ENCODE peak calls at places on chromosomes 5 and 9, in nine cellular contexts. One of them, this sample, is unnamed. For H3K27me3 and H3K36me3, the result is how much of the 10 kb centered on the place peaks cover.

GRCh38 chr9:79809931-79810330 is 238.2 kb downstream of the TLE4 start:
- DNase-seq in right lobe of liver: no peak
- DNase-seq in mesendoderm: no peak
- DNase-seq in fibroblast of lung: peak
- DNase-seq in aorta: no peak
- DNase-seq in pancreas: no peak
- DNase-seq in ascending aorta: no peak
- DNase-seq in CD4-positive, alpha-beta memory T cell: no peak
- DNase-seq in brain microvascular endothelial cell: peak
- DNase-seq in this sample: no peak

GRCh38 chr9:126001581-126002225 is 254.5 kb downstream of the PBX3 start:
- DNase-seq in right lobe of liver: no peak
- DNase-seq in mesendoderm: no peak
- DNase-seq in fibroblast of lung: no peak
- DNase-seq in aorta: peak
- DNase-seq in pancreas: no peak
- DNase-seq in ascending aorta: no peak
- DNase-seq in CD4-positive, alpha-beta memory T cell: no peak
- DNase-seq in brain microvascular endothelial cell: no peak
- DNase-seq in this sample: no peak

GRCh38 chr9:73143606-73144328 is 7.9 kb upstream of the ANXA1 start:
- DNase-seq in right lobe of liver: no peak
- DNase-seq in mesendoderm: peak
- DNase-seq in fibroblast of lung: peak
- DNase-seq in aorta: no peak
- DNase-seq in pancreas: no peak
- DNase-seq in ascending aorta: no peak
- DNase-seq in CD4-positive, alpha-beta memory T cell: no peak
- DNase-seq in brain microvascular endothelial cell: peak
- DNase-seq in this sample: no peak

GRCh38 chr5:149517461-149518122 is 33.6 kb downstream of the CSNK1A1 start:
- DNase-seq in right lobe of liver: no peak
- DNase-seq in mesendoderm: no peak
- DNase-seq in fibroblast of lung: peak
- DNase-seq in aorta: no peak
- DNase-seq in pancreas: no peak
- DNase-seq in ascending aorta: no peak
- DNase-seq in CD4-positive, alpha-beta memory T cell: no peak
- DNase-seq in brain microvascular endothelial cell: no peak
- DNase-seq in this sample: no peak

GRCh38 chr9:93431498-93432105 is 19.9 kb upstream of the FAM120A start:
- DNase-seq in right lobe of liver: no peak
- DNase-seq in mesendoderm: no peak
- DNase-seq in fibroblast of lung: no peak
- DNase-seq in aorta: no peak
- DNase-seq in pancreas: no peak
- DNase-seq in ascending aorta: no peak
- DNase-seq in CD4-positive, alpha-beta memory T cell: no peak
- DNase-seq in brain microvascular endothelial cell: no peak
- DNase-seq in this sample: no peak

GRCh38 chr5:9903806-9904205 is 273.7 kb upstream of the TAS2R1 start:
- DNase-seq in right lobe of liver: no peak
- DNase-seq in mesendoderm: no peak
- DNase-seq in fibroblast of lung: peak
- DNase-seq in aorta: no peak
- DNase-seq in pancreas: no peak
- DNase-seq in ascending aorta: no peak
- DNase-seq in CD4-positive, alpha-beta memory T cell: no peak
- DNase-seq in brain microvascular endothelial cell: peak
- DNase-seq in this sample: no peak

GRCh38 chr5:14593326-14594036 is 11.9 kb downstream of the OTULINL start:
- DNase-seq in right lobe of liver: no peak
- DNase-seq in mesendoderm: no peak
- DNase-seq in fibroblast of lung: peak
- DNase-seq in aorta: no peak
- DNase-seq in pancreas: no peak
- DNase-seq in ascending aorta: no peak
- DNase-seq in CD4-positive, alpha-beta memory T cell: no peak
- DNase-seq in brain microvascular endothelial cell: peak
- DNase-seq in this sample: no peak

GRCh38 chr5:87829214-87829551 is 416.5 kb upstream of the CCNH start:
- DNase-seq in right lobe of liver: peak
- DNase-seq in mesendoderm: no peak
- DNase-seq in fibroblast of lung: peak
- DNase-seq in aorta: peak
- DNase-seq in pancreas: peak
- DNase-seq in ascending aorta: no peak
- DNase-seq in CD4-positive, alpha-beta memory T cell: no peak
- DNase-seq in brain microvascular endothelial cell: peak
- DNase-seq in this sample: peak

GRCh38 chr5:100791376-100791775 is 111.7 kb downstream of the ST8SIA4 start:
- DNase-seq in right lobe of liver: no peak
- DNase-seq in mesendoderm: no peak
- DNase-seq in fibroblast of lung: no peak
- DNase-seq in aorta: no peak
- DNase-seq in pancreas: no peak
- DNase-seq in ascending aorta: no peak
- DNase-seq in CD4-positive, alpha-beta memory T cell: no peak
- DNase-seq in brain microvascular endothelial cell: no peak
- DNase-seq in this sample: no peak

GRCh38 chr9:28037968-28038367 is 464.7 kb upstream of the C9orf72 start:
- DNase-seq in right lobe of liver: no peak
- DNase-seq in mesendoderm: no peak
- DNase-seq in fibroblast of lung: no peak
- DNase-seq in aorta: no peak
- DNase-seq in pancreas: no peak
- DNase-seq in ascending aorta: no peak
- DNase-seq in CD4-positive, alpha-beta memory T cell: no peak
- DNase-seq in brain microvascular endothelial cell: no peak
- DNase-seq in this sample: no peak

GRCh38 chr5:73273379-73274050 is 100.5 kb downstream of the TMEM174 start:
- DNase-seq in right lobe of liver: no peak
- DNase-seq in mesendoderm: no peak
- DNase-seq in fibroblast of lung: no peak
- DNase-seq in aorta: no peak
- DNase-seq in pancreas: no peak
- DNase-seq in ascending aorta: no peak
- DNase-seq in CD4-positive, alpha-beta memory T cell: no peak
- DNase-seq in brain microvascular endothelial cell: no peak
- DNase-seq in this sample: no peak

GRCh38 chr9:95237336-95237735 is 80.2 kb downstream of the FANCC start:
- DNase-seq in right lobe of liver: no peak
- DNase-seq in mesendoderm: no peak
- DNase-seq in fibroblast of lung: no peak
- DNase-seq in aorta: no peak
- DNase-seq in pancreas: no peak
- DNase-seq in ascending aorta: no peak
- DNase-seq in CD4-positive, alpha-beta memory T cell: no peak
- DNase-seq in brain microvascular endothelial cell: no peak
- DNase-seq in this sample: no peak

GRCh38 chr9:136133191-136133958 is 14.7 kb upstream of the TMEM250 start:
- DNase-seq in right lobe of liver: no peak
- DNase-seq in mesendoderm: peak
- DNase-seq in fibroblast of lung: peak
- DNase-seq in aorta: no peak
- DNase-seq in pancreas: no peak
- DNase-seq in ascending aorta: no peak
- DNase-seq in CD4-positive, alpha-beta memory T cell: no peak
- DNase-seq in brain microvascular endothelial cell: no peak
- DNase-seq in this sample: no peak

DNA sequence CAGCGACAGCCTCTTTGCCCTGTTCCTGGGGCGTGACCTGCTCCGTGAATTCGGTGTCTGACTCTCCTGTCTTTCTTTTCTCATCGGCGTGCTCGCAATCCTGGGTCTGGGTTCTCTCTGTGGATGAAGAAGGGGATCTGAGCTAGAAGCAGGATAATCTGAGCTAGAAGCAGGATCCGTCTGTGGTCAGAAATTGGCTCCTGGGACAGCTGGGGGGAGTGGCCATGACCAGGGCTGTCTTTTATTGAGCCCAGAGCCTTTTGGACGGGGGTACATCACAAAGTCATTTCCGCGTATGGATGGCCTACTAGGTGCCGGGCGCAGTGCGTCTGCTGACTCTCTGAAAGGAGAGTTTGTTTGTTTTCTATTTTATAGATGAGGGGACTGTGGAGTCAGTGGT is 150.2 kb upstream of the COL5A1 start:
- DNase-seq in right lobe of liver: no peak
- DNase-seq in mesendoderm: no peak
- DNase-seq in fibroblast of lung: no peak
- DNase-seq in aorta: peak
- DNase-seq in pancreas: no peak
- DNase-seq in ascending aorta: peak
- DNase-seq in CD4-positive, alpha-beta memory T cell: no peak
- DNase-seq in brain microvascular endothelial cell: no peak
- DNase-seq in this sample: no peak
- H3K27me3 ChIP-seq in right lobe of liver: under half
- H3K27me3 ChIP-seq in mesendoderm: under half
- H3K27me3 ChIP-seq in fibroblast of lung: under half
- H3K27me3 ChIP-seq in aorta: under half
- H3K27me3 ChIP-seq in pancreas: under half
- H3K27me3 ChIP-seq in ascending aorta: under half
- H3K27me3 ChIP-seq in CD4-positive, alpha-beta memory T cell: under half
- H3K27me3 ChIP-seq in brain microvascular endothelial cell: under half
- H3K27me3 ChIP-seq in this sample: under half

GRCh38 chr5:55509768-55510522 is 24.8 kb downstream of the PLPP1 start:
- DNase-seq in right lobe of liver: no peak
- DNase-seq in mesendoderm: no peak
- DNase-seq in fibroblast of lung: no peak
- DNase-seq in aorta: no peak
- DNase-seq in pancreas: no peak
- DNase-seq in ascending aorta: no peak
- DNase-seq in CD4-positive, alpha-beta memory T cell: no peak
- DNase-seq in brain microvascular endothelial cell: no peak
- DNase-seq in this sample: no peak
- H3K4me3 ChIP-seq in right lobe of liver: no peak
- H3K4me3 ChIP-seq in mesendoderm: no peak
- H3K4me3 ChIP-seq in fibroblast of lung: no peak
- H3K4me3 ChIP-seq in aorta: no peak
- H3K4me3 ChIP-seq in pancreas: no peak
- H3K4me3 ChIP-seq in ascending aorta: no peak
- H3K4me3 ChIP-seq in CD4-positive, alpha-beta memory T cell: no peak
- H3K4me3 ChIP-seq in brain microvascular endothelial cell: no peak
- H3K4me3 ChIP-seq in this sample: no peak

GRCh38 chr9:19117039-19117716 is 10.1 kb downstream of the PLIN2 start:
- DNase-seq in right lobe of liver: no peak
- DNase-seq in mesendoderm: no peak
- DNase-seq in fibroblast of lung: no peak
- DNase-seq in aorta: no peak
- DNase-seq in pancreas: no peak
- DNase-seq in ascending aorta: no peak
- DNase-seq in CD4-positive, alpha-beta memory T cell: no peak
- DNase-seq in brain microvascular endothelial cell: no peak
- DNase-seq in this sample: no peak

GRCh38 chr9:19122490-19123042 is 4.7 kb downstream of the PLIN2 start:
- DNase-seq in right lobe of liver: no peak
- DNase-seq in mesendoderm: no peak
- DNase-seq in fibroblast of lung: no peak
- DNase-seq in aorta: no peak
- DNase-seq in pancreas: no peak
- DNase-seq in ascending aorta: no peak
- DNase-seq in CD4-positive, alpha-beta memory T cell: no peak
- DNase-seq in brain microvascular endothelial cell: no peak
- DNase-seq in this sample: no peak

GRCh38 chr9:19120846-19121245 is 6.4 kb downstream of the PLIN2 start:
- DNase-seq in right lobe of liver: no peak
- DNase-seq in mesendoderm: no peak
- DNase-seq in fibroblast of lung: no peak
- DNase-seq in aorta: no peak
- DNase-seq in pancreas: no peak
- DNase-seq in ascending aorta: no peak
- DNase-seq in CD4-positive, alpha-beta memory T cell: no peak
- DNase-seq in brain microvascular endothelial cell: no peak
- DNase-seq in this sample: no peak

GRCh38 chr9:19119241-19119640 is 8.1 kb downstream of the PLIN2 start:
- DNase-seq in right lobe of liver: no peak
- DNase-seq in mesendoderm: no peak
- DNase-seq in fibroblast of lung: no peak
- DNase-seq in aorta: no peak
- DNase-seq in pancreas: no peak
- DNase-seq in ascending aorta: no peak
- DNase-seq in CD4-positive, alpha-beta memory T cell: no peak
- DNase-seq in brain microvascular endothelial cell: no peak
- DNase-seq in this sample: no peak

GRCh38 chr9:19119801-19120440 is 7.4 kb downstream of the PLIN2 start:
- DNase-seq in right lobe of liver: no peak
- DNase-seq in mesendoderm: no peak
- DNase-seq in fibroblast of lung: no peak
- DNase-seq in aorta: no peak
- DNase-seq in pancreas: no peak
- DNase-seq in ascending aorta: no peak
- DNase-seq in CD4-positive, alpha-beta memory T cell: no peak
- DNase-seq in brain microvascular endothelial cell: no peak
- DNase-seq in this sample: no peak
- H3K36me3 ChIP-seq in right lobe of liver: under half
- H3K36me3 ChIP-seq in mesendoderm: under half
- H3K36me3 ChIP-seq in fibroblast of lung: under half
- H3K36me3 ChIP-seq in aorta: under half
- H3K36me3 ChIP-seq in pancreas: under half
- H3K36me3 ChIP-seq in ascending aorta: under half
- H3K36me3 ChIP-seq in CD4-positive, alpha-beta memory T cell: half or more
- H3K36me3 ChIP-seq in brain microvascular endothelial cell: half or more
- H3K36me3 ChIP-seq in this sample: under half

DNA sequence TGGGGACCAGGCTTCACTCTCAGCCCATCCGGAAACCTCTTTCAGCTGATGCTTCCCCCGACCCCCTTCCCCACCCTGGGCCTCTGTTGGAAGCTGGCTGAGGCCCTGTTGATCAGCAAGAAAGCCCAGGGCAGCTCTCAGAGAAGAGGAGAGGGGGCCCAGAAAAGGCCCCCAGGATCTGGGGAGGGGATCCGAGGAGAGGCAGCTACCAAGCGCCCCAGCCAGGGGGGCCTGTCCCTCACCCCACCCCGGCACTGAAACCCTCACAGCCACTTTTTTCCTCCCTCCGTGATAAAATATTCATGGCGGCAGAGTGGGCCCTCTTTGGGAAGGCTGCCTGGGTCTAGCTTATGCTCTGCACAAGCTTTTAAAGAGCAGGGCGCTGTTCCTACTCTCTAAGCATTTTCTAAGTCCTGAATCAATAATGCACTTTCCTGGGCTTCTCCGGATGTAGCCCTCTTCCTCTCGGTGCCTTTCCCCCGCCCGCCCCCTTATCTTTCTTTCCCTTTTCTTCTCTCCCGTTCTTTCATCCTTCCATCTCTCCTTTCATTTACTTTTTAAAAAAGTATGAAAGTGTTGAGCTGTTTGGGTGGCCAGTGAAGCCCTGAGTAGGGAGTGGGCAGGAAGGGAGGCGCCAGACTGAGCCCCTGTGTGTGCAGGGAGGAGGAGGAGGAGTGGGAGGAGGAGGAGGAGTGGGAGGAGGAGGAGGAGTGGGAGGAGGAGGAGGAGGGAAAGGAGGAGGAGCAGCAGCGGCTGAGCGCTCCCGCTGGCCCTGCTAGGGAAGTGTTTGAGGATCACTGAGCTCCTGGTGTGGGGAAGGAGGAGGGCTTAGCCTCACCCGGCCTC is 23.5 kb downstream of the NTNG2 start:
- DNase-seq in right lobe of liver: no peak
- DNase-seq in mesendoderm: peak
- DNase-seq in fibroblast of lung: no peak
- DNase-seq in aorta: no peak
- DNase-seq in pancreas: no peak
- DNase-seq in ascending aorta: no peak
- DNase-seq in CD4-positive, alpha-beta memory T cell: no peak
- DNase-seq in brain microvascular endothelial cell: no peak
- DNase-seq in this sample: no peak
- H3K27me3 ChIP-seq in right lobe of liver: under half
- H3K27me3 ChIP-seq in mesendoderm: under half
- H3K27me3 ChIP-seq in fibroblast of lung: under half
- H3K27me3 ChIP-seq in aorta: under half
- H3K27me3 ChIP-seq in pancreas: under half
- H3K27me3 ChIP-seq in ascending aorta: under half
- H3K27me3 ChIP-seq in CD4-positive, alpha-beta memory T cell: under half
- H3K27me3 ChIP-seq in brain microvascular endothelial cell: half or more
- H3K27me3 ChIP-seq in this sample: under half

This sample was measured in tibial nerve.